ENCODE peak calls at places on chromosomes 2 and 18, in ten cellular contexts. N is AG10803, G is OCI-LY7, I is stomach, L is fibroblast of mammary gland, T is GM12864, W is tibial nerve, H is foreskin fibroblast, X is lower lobe of right lung, P is GM12865. Z is an unnamed sample.

GRCh38 chr2:28589746-28590463 is 94.0 kb downstream of the PLB1 start:
- DNase-seq in W (no peak), I (no peak), G (no peak), P (no peak), X (no peak), T (no peak), H (no peak), N (no peak), L (no peak), Z (no peak)

GRCh38 chr2:155145758-155146229 is 447.3 kb downstream of the KCNJ3 start:
- DNase-seq in T (peak), L (no peak), H (no peak), X (no peak), W (no peak), P (peak), G (peak), I (no peak), N (no peak), Z (no peak)

GRCh38 chr2:232779935-232780334 is 3.6 kb upstream of the KCNJ13 start:
- DNase-seq in H (no peak), L (no peak), I (peak), W (no peak), T (no peak), N (no peak), X (no peak), P (no peak), G (no peak), Z (no peak)

GRCh38 chr18:40413160-40413559 is 1541.9 kb upstream of the PIK3C3 start:
- DNase-seq in W (no peak), N (peak), L (peak), X (no peak), T (no peak), I (no peak), H (peak), G (no peak), P (no peak), Z (no peak)

GRCh38 chr2:100902833-100903405 is 83.0 kb downstream of the NPAS2 start:
- DNase-seq in I (no peak), H (peak), X (no peak), W (peak), N (peak), L (peak), P (no peak), T (no peak), G (no peak), Z (peak)

GRCh38 chr2:238521870-238522269 is 95.1 kb downstream of the ASB1 start:
- DNase-seq in P (no peak), N (no peak), I (no peak), T (no peak), X (no peak), W (no peak), L (no peak), H (no peak), G (no peak), Z (no peak)

GRCh38 chr2:37443082-37443481 is 98.7 kb downstream of the QPCT start:
- DNase-seq in N (no peak), T (no peak), I (no peak), L (no peak), W (no peak), X (no peak), P (no peak), H (no peak), G (no peak), Z (no peak)

GRCh38 chr2:43611987-43612894 is 16.4 kb upstream of the THADA start:
- DNase-seq in H (peak), T (no peak), G (peak), X (no peak), P (peak), W (peak), N (peak), L (peak), I (peak), Z (no peak)

GRCh38 chr2:16194096-16194390 is 253.7 kb downstream of the MYCN start:
- DNase-seq in W (no peak), L (no peak), N (no peak), T (no peak), X (no peak), I (no peak), G (no peak), P (no peak), H (no peak), Z (no peak)

GRCh38 chr18:45839415-45840395 is 14.2 kb downstream of the SIGLEC15 start:
- DNase-seq in X (no peak), T (no peak), I (peak), W (no peak), L (peak), N (peak), H (peak), P (peak), G (no peak), Z (no peak)

GRCh38 chr2:16861154-16861929 is 195.7 kb upstream of the CYRIA start:
- DNase-seq in N (no peak), G (no peak), X (no peak), T (no peak), P (no peak), W (no peak), L (peak), I (no peak), H (no peak), Z (no peak)

GRCh38 chr2:27421660-27422250 is 6.7 kb upstream of the NRBP1 start:
- DNase-seq in H (no peak), I (no peak), X (no peak), N (no peak), G (no peak), L (no peak), W (no peak), P (no peak), T (no peak), Z (no peak)

GRCh38 chr18:8926464-8926863 is 176.0 kb upstream of the NDUFV2 start:
- DNase-seq in H (no peak), P (no peak), T (no peak), W (no peak), G (no peak), L (no peak), N (no peak), X (no peak), I (no peak), Z (no peak)

GRCh38 chr18:8029061-8029460 is 461.9 kb downstream of the PTPRM start:
- DNase-seq in N (no peak), I (no peak), H (no peak), P (no peak), X (no peak), G (no peak), T (no peak), W (no peak), L (no peak), Z (no peak)

GRCh38 chr18:77055429-77056310 is 76.9 kb downstream of the MBP start:
- DNase-seq in N (no peak), P (peak), X (peak), L (no peak), T (no peak), W (no peak), I (peak), H (no peak), G (peak), Z (no peak)

GRCh38 chr2:143261986-143262784 is 133.0 kb downstream of the ARHGAP15 start:
- DNase-seq in N (no peak), I (no peak), T (peak), G (peak), W (no peak), P (peak), L (peak), X (peak), H (no peak), Z (no peak)

GRCh38 chr18:28115149-28115550 is 61.8 kb downstream of the CDH2 start:
- DNase-seq in I (no peak), X (no peak), N (peak), G (no peak), L (peak), T (no peak), P (no peak), H (peak), W (no peak), Z (peak)

GRCh38 chr18:80103231-80103630 is 5.8 kb upstream of the ADNP2 start:
- DNase-seq in G (no peak), N (peak), T (no peak), W (no peak), I (no peak), L (peak), H (no peak), X (no peak), P (no peak), Z (no peak)

GRCh38 chr2:70381235-70381634 is 79.4 kb upstream of the FAM136A start:
- DNase-seq in X (no peak), N (no peak), H (no peak), L (no peak), W (no peak), G (no peak), P (no peak), T (no peak), I (no peak), Z (no peak)

GRCh38 chr2:66982766-66983165 is 414.4 kb upstream of the ETAA1 start:
- DNase-seq in X (no peak), L (peak), I (no peak), W (no peak), N (peak), T (no peak), P (no peak), G (peak), H (peak), Z (no peak)

GRCh38 chr2:112121682-112122254 is 16.4 kb upstream of the FBLN7 start:
- DNase-seq in I (no peak), T (no peak), W (peak), X (no peak), L (peak), H (peak), N (peak), P (peak), G (peak), Z (no peak)

GRCh38 chr2:180146114-180146513 is 139.0 kb upstream of the CWC22 start:
- DNase-seq in P (no peak), X (no peak), I (no peak), W (no peak), N (no peak), G (no peak), H (no peak), L (no peak), T (no peak), Z (no peak)

GRCh38 chr2:128605421-128605820 is 286.8 kb upstream of the HS6ST1 start:
- DNase-seq in N (no peak), X (peak), P (no peak), H (no peak), L (no peak), W (no peak), I (no peak), G (no peak), T (no peak), Z (no peak)

GRCh38 chr2:126781806-126782205 is 116.9 kb upstream of the TEX51 start:
- DNase-seq in W (no peak), H (no peak), T (no peak), N (no peak), P (no peak), I (no peak), G (no peak), L (no peak), X (no peak), Z (no peak)

GRCh38 chr2:240997856-240998705 is at the start of gene SNED1:
- DNase-seq in G (no peak), N (peak), L (peak), H (peak), P (peak), T (no peak), W (peak), X (peak), I (peak), Z (peak)

GRCh38 chr2:44952143-44952805 is 10.8 kb downstream of the SIX3 start:
- DNase-seq in N (peak), I (peak), H (peak), L (peak), X (peak), W (no peak), P (peak), G (peak), T (no peak), Z (no peak)

GRCh38 chr2:47519147-47519537 is 116.2 kb downstream of the MSH2 start:
- DNase-seq in W (no peak), X (no peak), G (peak), L (no peak), I (no peak), P (no peak), T (no peak), N (no peak), H (no peak), Z (no peak)

GRCh38 chr18:79200546-79201268 is 131.5 kb downstream of the ATP9B start:
- DNase-seq in P (peak), G (peak), L (peak), N (peak), T (no peak), I (no peak), X (peak), W (peak), H (peak), Z (no peak)

GRCh38 chr2:181250691-181251090 is 206.5 kb upstream of the ITGA4 start:
- DNase-seq in P (no peak), W (no peak), G (no peak), N (peak), H (peak), X (no peak), T (no peak), L (peak), I (no peak), Z (no peak)

GRCh38 chr2:120470041-120470716 is 124.2 kb downstream of the INHBB start:
- DNase-seq in N (peak), G (no peak), X (peak), P (no peak), W (peak), I (peak), T (no peak), H (peak), L (peak), Z (peak)

GRCh38 chr2:159146930-159147666 is 139.4 kb downstream of the WDSUB1 start:
- DNase-seq in T (no peak), L (no peak), G (no peak), X (no peak), I (peak), P (no peak), W (no peak), H (no peak), N (no peak), Z (no peak)

GRCh38 chr18:23380817-23381216 is 72.3 kb upstream of the RIOK3 start:
- DNase-seq in X (no peak), H (no peak), L (peak), N (no peak), G (no peak), W (no peak), P (no peak), I (no peak), T (no peak), Z (no peak)

GRCh38 chr2:147223553-147223952 is 621.3 kb upstream of the ACVR2A start:
- DNase-seq in W (no peak), H (no peak), I (no peak), T (no peak), L (no peak), G (no peak), N (no peak), P (no peak), X (no peak), Z (no peak)

GRCh38 chr2:6760132-6760531 is 105.6 kb downstream of the CMPK2 start:
- DNase-seq in P (no peak), N (no peak), I (no peak), G (no peak), X (no peak), L (no peak), W (no peak), H (no peak), T (no peak), Z (no peak)

GRCh38 chr2:134774786-134775641 is 56.2 kb upstream of the TMEM163 start:
- DNase-seq in W (no peak), G (no peak), T (no peak), N (no peak), H (peak), X (no peak), I (peak), L (no peak), P (no peak), Z (no peak)

GRCh38 chr18:74796928-74797576 is 199.4 kb downstream of the ZNF407 start:
- DNase-seq in X (no peak), P (peak), L (peak), N (peak), T (peak), I (no peak), G (peak), H (peak), W (no peak), Z (no peak)

GRCh38 chr18:916562-916961 is 11.9 kb downstream of the ADCYAP1 start:
- DNase-seq in G (no peak), T (no peak), X (no peak), P (no peak), I (no peak), W (no peak), H (no peak), L (no peak), N (no peak), Z (no peak)

GRCh38 chr2:218871345-218872302 is 9.0 kb upstream of the WNT10A start:
- DNase-seq in L (no peak), N (no peak), P (no peak), H (no peak), X (no peak), W (no peak), T (no peak), G (no peak), I (no peak), Z (no peak)
- H3K4me3 ChIP-seq in L (no peak), N (no peak), P (peak), H (no peak), X (peak), W (peak), T (no peak), G (no peak), I (peak), Z (no peak)

DNA sequence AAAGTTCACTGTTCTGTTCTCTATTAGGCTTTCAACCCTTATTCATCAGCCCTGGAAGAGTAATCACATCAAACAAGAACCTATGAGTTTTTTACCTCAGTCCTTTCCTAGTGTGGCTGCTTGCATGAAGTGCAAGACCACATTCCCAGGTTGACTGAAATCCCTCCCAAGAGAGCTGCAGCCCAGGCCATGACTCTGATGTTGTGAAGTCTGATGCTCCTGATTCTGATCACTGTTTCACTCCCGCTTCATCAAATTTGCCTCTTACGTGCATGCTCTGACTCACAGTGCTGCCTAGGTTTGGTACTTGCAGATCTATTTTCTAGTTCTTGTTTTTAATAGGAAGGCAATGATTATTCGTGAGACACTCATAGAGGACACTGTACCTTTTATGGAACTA is 58.2 kb upstream of the DSEL start:
- DNase-seq in X (no peak), N (no peak), G (no peak), I (no peak), P (no peak), H (no peak), W (no peak), T (no peak), L (no peak), Z (no peak)
- TF ChIP-seq CTCF in X (no peak), N (no peak), G (no peak), I (no peak), P (no peak), H (no peak), W (no peak), T (no peak), L (no peak), Z (no peak)

GRCh38 chr2:207202645-207203044 is 36.9 kb upstream of the KLF7 start:
- DNase-seq in I (no peak), P (no peak), W (no peak), H (peak), X (no peak), T (no peak), N (peak), L (peak), G (no peak), Z (no peak)

GRCh38 chr2:207205173-207205957 is 39.6 kb upstream of the KLF7 start:
- DNase-seq in I (no peak), X (no peak), W (no peak), G (no peak), H (no peak), L (no peak), P (no peak), T (no peak), N (no peak), Z (no peak)

GRCh38 chr2:207200136-207200535 is 34.4 kb upstream of the KLF7 start:
- DNase-seq in H (no peak), X (no peak), W (no peak), G (no peak), T (no peak), P (no peak), N (no peak), I (no peak), L (no peak), Z (no peak)

GRCh38 chr2:207203056-207203455 is 37.3 kb upstream of the KLF7 start:
- DNase-seq in W (no peak), X (no peak), G (no peak), N (no peak), L (no peak), T (no peak), P (no peak), I (no peak), H (no peak), Z (no peak)

DNA sequence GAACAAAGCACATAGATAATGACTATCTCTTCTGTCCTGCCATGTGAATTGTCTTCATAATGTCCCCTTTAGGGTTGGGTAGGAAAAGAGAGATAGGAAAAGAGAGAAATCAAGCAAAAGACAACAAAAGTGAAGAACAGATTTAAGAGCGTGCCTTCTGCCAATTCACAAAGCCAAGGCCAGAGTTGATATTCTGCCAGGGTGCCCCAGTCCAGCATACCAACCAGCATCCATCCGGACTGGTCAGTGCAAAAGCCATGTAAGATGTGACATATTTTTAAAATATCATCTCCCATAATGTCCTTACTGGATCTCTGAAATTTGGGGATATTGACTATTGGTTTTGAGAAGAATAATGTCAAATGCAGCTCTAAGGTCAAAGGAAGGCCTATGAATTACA is 35.7 kb upstream of the KLF7 start:
- DNase-seq in L (no peak), X (no peak), W (no peak), N (no peak), H (no peak), G (no peak), T (no peak), P (no peak), I (no peak), Z (no peak)
- H3K4me3 ChIP-seq in L (no peak), X (no peak), W (no peak), N (no peak), H (no peak), G (no peak), T (no peak), P (no peak), I (no peak), Z (no peak)

GRCh38 chr2:158034198-158034831 is 67.4 kb upstream of the UPP2 start:
- DNase-seq in H (peak), P (peak), X (no peak), N (peak), W (peak), I (peak), G (peak), T (peak), L (peak), Z (no peak)
- TF ChIP-seq CTCF in H (peak), P (peak), X (peak), N (peak), W (peak), I (no peak), G (peak), T (peak), L (peak), Z (peak)

Z was measured in BJ.